ENCODE peak calls at places on chromosome 4, in eight cellular contexts. O is prostate gland, N is Peyer's patch, Y is A549, C is tibial nerve, M is IMR-90, P is uterus, R is right lobe of liver. I is an unnamed sample.

GRCh38 chr4:138696058-138696457 is 319.5 kb upstream of the NOCT start:
- DNase-seq in R (no peak), N (no peak), M (no peak), P (no peak), Y (no peak), O (no peak), C (no peak), I (no peak)

GRCh38 chr4:6591781-6592180 is 16.8 kb downstream of the MAN2B2 start:
- DNase-seq in M (no peak), Y (no peak), N (no peak), R (no peak), O (no peak), P (no peak), C (no peak), I (no peak)

GRCh38 chr4:77052352-77052751 is 23.4 kb downstream of the CCNI start:
- DNase-seq in R (no peak), M (peak; percentile 69), O (no peak), N (peak; percentile 85), Y (no peak), P (no peak), C (peak; percentile 43), I (peak; percentile 43)

GRCh38 chr4:63693321-63693720 is 715.9 kb downstream of the TECRL start:
- DNase-seq in M (no peak), Y (no peak), P (no peak), R (no peak), C (no peak), O (no peak), N (no peak), I (no peak)

GRCh38 chr4:164012396-164013027 is 518.0 kb downstream of the TMA16 start:
- DNase-seq in O (no peak), P (no peak), Y (no peak), N (no peak), C (no peak), M (no peak), R (no peak), I (no peak)

GRCh38 chr4:48913346-48913745 is 6.8 kb upstream of the OCIAD2 start:
- DNase-seq in N (no peak), P (peak; percentile 72), R (no peak), O (no peak), C (no peak), M (peak; percentile 92), Y (no peak), I (no peak)

GRCh38 chr4:129218897-129219296 is 122.9 kb downstream of the C4orf33 start:
- DNase-seq in R (no peak), M (peak; percentile 1), O (no peak), N (no peak), Y (no peak), P (no peak), C (no peak), I (no peak)

GRCh38 chr4:99861120-99861905 is 32.9 kb downstream of the LAMTOR3 start:
- DNase-seq in P (no peak), C (no peak), R (no peak), M (no peak), Y (no peak), O (no peak), N (no peak), I (no peak)

GRCh38 chr4:168560184-168560834 is 63.5 kb downstream of the PALLD start:
- DNase-seq in P (no peak), Y (no peak), O (peak; percentile 60), N (no peak), R (no peak), M (peak; percentile 70), C (no peak), I (no peak)

GRCh38 chr4:141636077-141636770 is at the start of gene IL15:
- DNase-seq in P (peak; percentile 47), M (peak; percentile 58), C (peak; percentile 27), N (peak; percentile 93), O (peak; percentile 58), R (peak; percentile 90), Y (peak; percentile 77), I (peak; percentile 72)

GRCh38 chr4:8754634-8755589 is 116.7 kb downstream of the HMX1 start:
- DNase-seq in N (no peak), P (no peak), M (no peak), Y (no peak), R (peak; percentile 11), O (no peak), C (no peak), I (no peak)

GRCh38 chr4:165384608-165385007 is 5.8 kb downstream of the CPE start:
- DNase-seq in N (no peak), R (no peak), Y (no peak), O (no peak), C (no peak), P (no peak), M (peak; percentile 11), I (no peak)

GRCh38 chr4:88283661-88284377 is 542 bp downstream of the PPM1K start:
- DNase-seq in C (peak; percentile 42), P (peak; percentile 71), R (peak; percentile 74), M (peak; percentile 50), O (peak; percentile 53), Y (peak; percentile 25), N (peak; percentile 82), I (peak; percentile 70)

GRCh38 chr4:36392049-36392448 is 110.6 kb downstream of the DTHD1 start:
- DNase-seq in C (no peak), M (no peak), Y (no peak), O (no peak), R (no peak), P (no peak), N (no peak), I (no peak)

GRCh38 chr4:4694296-4694772 is 152.5 kb upstream of the STX18 start:
- DNase-seq in N (no peak), C (no peak), R (no peak), O (peak; percentile 46), Y (peak; percentile 18), M (peak; percentile 23), P (no peak), I (no peak)

GRCh38 chr4:104500452-104500851 is 5.8 kb upstream of the CXXC4 start:
- DNase-seq in P (no peak), R (no peak), C (no peak), N (peak; percentile 62), M (no peak), Y (no peak), O (no peak), I (peak; percentile 39)

GRCh38 chr4:109810580-109811387 is 4.8 kb upstream of the GAR1 start:
- DNase-seq in C (no peak), M (no peak), Y (no peak), P (no peak), R (no peak), N (no peak), O (no peak), I (no peak)

GRCh38 chr4:116018831-116019230 is 905.4 kb upstream of the NDST4 start:
- DNase-seq in N (no peak), R (no peak), C (no peak), Y (no peak), O (no peak), M (no peak), P (no peak), I (no peak)

GRCh38 chr4:116016201-116016600 is 902.8 kb upstream of the NDST4 start:
- DNase-seq in O (peak; percentile 27), R (no peak), P (no peak), C (no peak), Y (no peak), N (no peak), M (peak; percentile 44), I (peak; percentile 45)

GRCh38 chr4:116015062-116015461 is 901.6 kb upstream of the NDST4 start:
- DNase-seq in R (no peak), C (no peak), N (no peak), Y (no peak), P (no peak), O (no peak), M (no peak), I (no peak)

GRCh38 chr4:116020141-116020722 is 906.8 kb upstream of the NDST4 start:
- DNase-seq in R (no peak), P (no peak), C (no peak), M (no peak), N (no peak), O (no peak), Y (no peak), I (no peak)

GRCh38 chr4:116015549-116015948 is 902.1 kb upstream of the NDST4 start:
- DNase-seq in Y (no peak), N (no peak), R (no peak), M (no peak), C (no peak), O (no peak), P (no peak), I (no peak)
- H3K9me3 ChIP-seq in Y (peaks cover 15% of the 10 kb centered on the region), N (peaks cover 14% of the 10 kb centered on the region), R (no peaks in the 10 kb centered on the region), M (peaks cover 30% of the 10 kb centered on the region), C (peaks cover 20% of the 10 kb centered on the region), O (no peaks in the 10 kb centered on the region), P (peaks cover 4% of the 10 kb centered on the region), I (no peaks in the 10 kb centered on the region)

GRCh38 chr4:86921608-86922252 is 13.1 kb upstream of the AFF1 start:
- DNase-seq in N (no peak), R (no peak), C (no peak), M (no peak), P (no peak), O (no peak), Y (no peak), I (no peak)

GRCh38 chr4:86918539-86919072 is 16.2 kb upstream of the AFF1 start:
- DNase-seq in M (peak; percentile 86), R (no peak), C (no peak), O (no peak), P (no peak), N (no peak), Y (no peak), I (no peak)

GRCh38 chr4:86917212-86918039 is 17.4 kb upstream of the AFF1 start:
- DNase-seq in R (no peak), M (no peak), Y (no peak), N (no peak), O (no peak), C (no peak), P (no peak), I (no peak)

GRCh38 chr4:86916392-86916791 is 18.4 kb upstream of the AFF1 start:
- DNase-seq in O (no peak), M (no peak), P (no peak), R (no peak), Y (no peak), C (no peak), N (no peak), I (no peak)

DNA sequence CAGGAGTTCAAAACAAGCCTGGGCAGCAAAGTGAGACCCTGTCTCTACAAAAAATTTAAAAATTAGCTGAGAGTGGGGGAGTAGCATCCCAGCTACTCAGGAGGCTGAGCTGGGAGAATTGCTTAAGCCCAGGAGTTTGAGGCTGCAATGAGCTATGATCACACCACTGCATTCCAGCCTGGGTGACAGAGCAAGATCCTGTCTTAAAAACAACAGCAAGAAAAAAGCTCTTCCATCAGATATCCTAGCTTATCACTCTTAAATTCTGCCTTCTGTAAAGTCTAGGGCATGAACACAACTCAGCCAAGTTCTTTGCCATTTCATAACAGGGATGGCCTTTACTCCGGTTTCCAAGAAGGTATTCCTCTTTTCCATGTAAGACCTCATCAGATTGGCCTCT is 15.0 kb upstream of the AFF1 start:
- DNase-seq in Y (no peak), P (no peak), N (no peak), O (no peak), R (no peak), C (no peak), M (peak; percentile 24), I (no peak)
- TF ChIP-seq POLR2A in Y (no peak), P (no peak), N (no peak), O (no peak), R (no peak), C (no peak), M (no peak), I (no peak)

GRCh38 chr4:1485280-1485679 is 79.0 kb upstream of the NKX1-1 start:
- DNase-seq in Y (no peak), R (no peak), O (no peak), C (no peak), N (no peak), M (no peak), P (no peak), I (no peak)
- H3K9me3 ChIP-seq in Y (peaks cover 24% of the 10 kb centered on the region), R (no peaks in the 10 kb centered on the region), O (no peaks in the 10 kb centered on the region), C (peaks cover 5% of the 10 kb centered on the region), N (peaks cover 11% of the 10 kb centered on the region), M (peaks cover 17% of the 10 kb centered on the region), P (peaks cover 3% of the 10 kb centered on the region), I (peaks cover 49% of the 10 kb centered on the region)

GRCh38 chr4:180493299-180493698 is 1749.9 kb upstream of the TENM3 start:
- DNase-seq in P (no peak), R (no peak), N (no peak), O (no peak), C (no peak), Y (no peak), M (no peak), I (no peak)
- TF ChIP-seq POLR2A in P (no peak), R (no peak), N (no peak), O (no peak), C (no peak), Y (no peak), M (no peak), I (no peak)